ENCODE peak calls at places on chromosomes 4 and X, in six cellular contexts. Q is ascending aorta; H is NCI-H2029; S is stimulated activated CD4-positive, alpha-beta T cell treated with anti-CD3 and anti-CD28 coated beads, Interleukin-2, amount 100 ng/mL, for 24 hours; U is activated B cell treated with CpG ODN at 0.5 μM for 24 hours; D is activated naive CD8-positive, alpha-beta T cell treated with anti-CD3 and anti-CD28 coated beads, Interleukin-2, amount 50 U/mL, for 16 hours. C is an unnamed sample.

GRCh38 chr4:55517526-55518229 is 29.0 kb downstream of the CLOCK start:
- DNase-seq in Q (no peak), H (no peak), S (no peak), U (no peak), D (no peak), C (no peak)

GRCh38 chr4:76526585-76526990 is 91.6 kb downstream of the SHROOM3 start:
- DNase-seq in Q (no peak), H (peak; percentile 76), S (no peak), U (no peak), D (no peak), C (no peak)

GRCh38 chr4:128660361-128660964 is 149.0 kb upstream of the JADE1 start:
- DNase-seq in Q (peak; percentile 75), H (no peak), S (no peak), U (no peak), D (no peak), C (no peak)

GRCh38 chrX:110318664-110318968 is 731 bp upstream of the AMMECR1 start:
- DNase-seq in Q (no peak), H (no peak), S (no peak), U (no peak), D (no peak), C (no peak)

GRCh38 chr4:4248885-4249203 is 821 bp upstream of the TMEM128 start:
- DNase-seq in Q (peak; percentile 45), H (no peak), S (no peak), U (no peak), D (no peak), C (no peak)

GRCh38 chrX:53728506-53728905 is 42.0 kb upstream of the HUWE1 start:
- DNase-seq in Q (no peak), H (no peak), S (no peak), U (no peak), D (no peak), C (no peak)

GRCh38 chr4:115883862-115884261 is 770.4 kb upstream of the NDST4 start:
- DNase-seq in Q (no peak), H (no peak), S (no peak), U (no peak), D (no peak), C (no peak)

GRCh38 chr4:139666735-139667266 is 1.2 kb downstream of the MGST2 start:
- DNase-seq in Q (no peak), H (peak; percentile 72), S (no peak), U (no peak), D (no peak), C (peak; percentile 82)

GRCh38 chr4:152971053-152971452 is 34.9 kb downstream of the FHDC1 start:
- DNase-seq in Q (no peak), H (no peak), S (no peak), U (no peak), D (no peak), C (no peak)

GRCh38 chrX:150416469-150416868 is 53.4 kb downstream of the MAMLD1 start:
- DNase-seq in Q (no peak), H (no peak), S (no peak), U (no peak), D (no peak), C (no peak)

GRCh38 chr4:21018817-21019216 is 318.6 kb downstream of the PACRGL start:
- DNase-seq in Q (no peak), H (no peak), S (no peak), U (no peak), D (no peak), C (no peak)

GRCh38 chrX:40209951-40210617 is 112.3 kb upstream of the BCOR start:
- DNase-seq in Q (no peak), H (no peak), S (no peak), U (no peak), D (no peak), C (no peak)

GRCh38 chr4:2804973-2805501 is 12.2 kb downstream of the SH3BP2 start:
- DNase-seq in Q (no peak), H (no peak), S (no peak), U (no peak), D (no peak), C (no peak)

GRCh38 chrX:39787999-39788398 is 309.8 kb downstream of the BCOR start:
- DNase-seq in Q (no peak), H (no peak), S (no peak), U (no peak), D (no peak), C (no peak)

GRCh38 chr4:3822230-3822947 is 56.2 kb downstream of the ADRA2C start:
- DNase-seq in Q (no peak), H (no peak), S (no peak), U (no peak), D (no peak), C (no peak)

GRCh38 chr4:13142191-13142590 is 341.9 kb downstream of the RAB28 start:
- DNase-seq in Q (no peak), H (no peak), S (no peak), U (no peak), D (no peak), C (no peak)

GRCh38 chr4:19399001-19399400 is 852.7 kb upstream of the SLIT2 start:
- DNase-seq in Q (no peak), H (no peak), S (no peak), U (no peak), D (no peak), C (no peak)

GRCh38 chr4:88697588-88698329 is at the start of gene NAP1L5:
- DNase-seq in Q (peak; percentile 86), H (peak; percentile 15), S (peak; percentile 72), U (peak; percentile 55), D (peak; percentile 16), C (peak; percentile 25)

GRCh38 chrX:15816886-15817285 is 26.6 kb downstream of the ZRSR2 start:
- DNase-seq in Q (no peak), H (no peak), S (peak; percentile 23), U (no peak), D (no peak), C (peak; percentile 90)

GRCh38 chr4:150581611-150582010 is 340 bp upstream of the MAB21L2 start:
- DNase-seq in Q (no peak), H (no peak), S (no peak), U (no peak), D (no peak), C (no peak)

GRCh38 chrX:39816871-39817731 is 280.7 kb downstream of the BCOR start:
- DNase-seq in Q (no peak), H (no peak), S (no peak), U (no peak), D (no peak), C (peak; percentile 21)

GRCh38 chrX:7139202-7140081 is 8.1 kb upstream of the STS start:
- DNase-seq in Q (no peak), H (no peak), S (no peak), U (no peak), D (no peak), C (no peak)

GRCh38 chrX:153456161-153456560 is 10.3 kb upstream of the TREX2 start:
- DNase-seq in Q (no peak), H (peak; percentile 15), S (no peak), U (no peak), D (no peak), C (no peak)

GRCh38 chr4:169008478-169008877 is 1.6 kb downstream of the CBR4 start:
- DNase-seq in Q (no peak), H (no peak), S (no peak), U (no peak), D (no peak), C (no peak)

GRCh38 chr4:131609039-131609438 is 1540.1 kb upstream of the PCDH10 start:
- DNase-seq in Q (no peak), H (no peak), S (no peak), U (no peak), D (no peak), C (no peak)

GRCh38 chr4:123127865-123128264 is 205.5 kb upstream of the NUDT6 start:
- DNase-seq in Q (no peak), H (no peak), S (no peak), U (no peak), D (no peak), C (no peak)

GRCh38 chr4:119498520-119498919 is 130.1 kb downstream of the PDE5A start:
- DNase-seq in Q (peak; percentile 69), H (peak; percentile 10), S (no peak), U (no peak), D (no peak), C (no peak)

GRCh38 chr4:163922302-163922701 is 427.8 kb downstream of the TMA16 start:
- DNase-seq in Q (no peak), H (no peak), S (no peak), U (no peak), D (no peak), C (no peak)

GRCh38 chr4:8146158-8146557 is 12.5 kb downstream of the ABLIM2 start:
- DNase-seq in Q (no peak), H (no peak), S (no peak), U (no peak), D (no peak), C (no peak)

GRCh38 chrX:8870411-8870810 is 69.2 kb upstream of the FAM9A start:
- DNase-seq in Q (no peak), H (no peak), S (no peak), U (no peak), D (no peak), C (no peak)

GRCh38 chrX:70009970-70010369 is 39.8 kb downstream of the AWAT2 start:
- DNase-seq in Q (no peak), H (no peak), S (no peak), U (no peak), D (no peak), C (no peak)

GRCh38 chr4:72302981-72303704 is 265.9 kb downstream of the ADAMTS3 start:
- DNase-seq in Q (no peak), H (peak; percentile 6), S (peak; percentile 24), U (peak; percentile 15), D (no peak), C (peak; percentile 26)

C was measured in MV-4-11.